ENCODE peak calls at places on chromosomes 4 and X, in six cellular contexts. F is stimulated activated CD4-positive, alpha-beta T cell treated with anti-CD3 and anti-CD28 coated beads, TNF-alpha, amount 100 ng/mL, for 1 hour; T is PC-3; D is endothelial cell of umbilical vein; J is fibroblast of mammary gland; X is left ventricle myocardium inferior. O is an unnamed sample.
A peak's percentile ranks its signal among the peaks of the same experiment; 100 is the strongest.

GRCh38 chr4:127832585-127832984 is 48.1 kb upstream of the PLK4 start:
- DNase-seq in D (no peak), F (no peak), T (no peak), X (no peak), J (no peak), O (no peak)

GRCh38 chr4:129092636-129093172 is 635 bp downstream of the SCLT1 start:
- DNase-seq in X (no peak), F (no peak), J (peak; percentile 30), D (no peak), T (peak; percentile 7), O (no peak)

GRCh38 chrX:68647156-68647957 is at the start of gene STARD8:
- DNase-seq in T (peak; percentile 60), D (peak; percentile 57), X (peak; percentile 24), J (peak; percentile 52), F (no peak), O (no peak)

GRCh38 chr4:90951037-90951436 is 823.8 kb downstream of the CCSER1 start:
- DNase-seq in F (no peak), X (no peak), D (peak; percentile 78), J (peak; percentile 1), T (peak; percentile 92), O (no peak)

GRCh38 chrX:18984381-18985185 is 669 bp upstream of the PHKA2 start:
- DNase-seq in F (peak; percentile 71), T (peak; percentile 79), J (peak; percentile 62), X (peak; percentile 82), D (peak; percentile 70), O (peak; percentile 85)

GRCh38 chrX:150063138-150063518 is 124.8 kb upstream of the EOLA2 start:
- DNase-seq in D (no peak), T (no peak), X (no peak), J (no peak), F (no peak), O (no peak)

GRCh38 chr4:2940267-2941137 is 22.7 kb downstream of the NOP14 start:
- DNase-seq in T (no peak), D (no peak), X (no peak), F (no peak), J (no peak), O (no peak)

GRCh38 chr4:168304744-168305459 is 13.7 kb downstream of the DDX60 start:
- DNase-seq in F (no peak), X (no peak), T (peak; percentile 98), D (peak; percentile 39), J (peak; percentile 75), O (no peak)

GRCh38 chrX:78129714-78130113 is 9.7 kb downstream of the TAF9B start:
- DNase-seq in X (no peak), J (no peak), D (no peak), T (no peak), F (no peak), O (no peak)

GRCh38 chrX:39616098-39616729 is 481.5 kb downstream of the BCOR start:
- DNase-seq in X (no peak), T (no peak), F (no peak), D (no peak), J (no peak), O (no peak)

GRCh38 chrX:119790977-119791436 is 423 bp downstream of the RPL39 start:
- DNase-seq in J (peak; percentile 48), F (no peak), T (peak; percentile 12), X (no peak), D (peak; percentile 57), O (peak; percentile 52)

GRCh38 chr4:8701101-8702019 is 108.8 kb downstream of the CPZ start:
- DNase-seq in T (no peak), F (no peak), X (no peak), D (no peak), J (no peak), O (no peak)

O was measured in T-cell.